ENCODE peak calls at places on chromosomes 2 and 18, in five cellular contexts. Y is mesenchymal stem cell, N is IMR-90, P is H1, U is H9. A is an unnamed sample.

GRCh38 chr2:233928594-233929351 is 11.6 kb downstream of the TRPM8 start:
- DNase-seq in Y (peak; percentile 4), N (peak; percentile 12), P (no peak), U (peak; percentile 48), A (peak; percentile 38)

GRCh38 chr2:11074246-11074820 is 80.9 kb upstream of the SLC66A3 start:
- DNase-seq in Y (no peak), N (no peak), P (no peak), U (no peak), A (no peak)

GRCh38 chr2:64362562-64363026 is 91.4 kb upstream of the LGALSL start:
- DNase-seq in Y (no peak), N (no peak), P (no peak), U (no peak), A (no peak)

GRCh38 chr2:195658541-195658890 is 1.5 kb downstream of the SLC39A10 start:
- DNase-seq in Y (peak; percentile 80), N (peak; percentile 90), P (no peak), U (no peak), A (no peak)

GRCh38 chr2:85862426-85862825 is 26.4 kb downstream of the ST3GAL5 start:
- DNase-seq in Y (no peak), N (peak; percentile 72), P (no peak), U (no peak), A (no peak)

GRCh38 chr2:71746946-71747501 is 293.7 kb downstream of the DYSF start:
- DNase-seq in Y (peak; percentile 53), N (no peak), P (no peak), U (no peak), A (no peak)

GRCh38 chr2:33219850-33220275 is 256.6 kb upstream of the RASGRP3 start:
- DNase-seq in Y (peak; percentile 80), N (peak; percentile 73), P (no peak), U (no peak), A (no peak)

GRCh38 chr2:121748202-121748601 is 7.2 kb upstream of the TSN start:
- DNase-seq in Y (peak; percentile 63), N (peak; percentile 51), P (no peak), U (peak; percentile 57), A (no peak)

GRCh38 chr2:233439191-233439590 is 84.9 kb downstream of the DGKD start:
- DNase-seq in Y (no peak), N (no peak), P (no peak), U (no peak), A (no peak)

GRCh38 chr2:100643906-100644501 is 81.2 kb downstream of the PDCL3 start:
- DNase-seq in Y (no peak), N (no peak), P (no peak), U (no peak), A (no peak)

GRCh38 chr18:46034230-46034629 is 37.8 kb downstream of the PSTPIP2 start:
- DNase-seq in Y (peak; percentile 53), N (peak; percentile 38), P (no peak), U (no peak), A (no peak)

GRCh38 chr2:101253713-101254085 is 1.0 kb downstream of the CNOT11 start:
- DNase-seq in Y (peak; percentile 24), N (peak; percentile 2), P (no peak), U (no peak), A (no peak)

GRCh38 chr2:25377822-25378421 is 36.2 kb upstream of the DNMT3A start:
- DNase-seq in Y (no peak), N (no peak), P (no peak), U (peak; percentile 30), A (no peak)

GRCh38 chr2:38039111-38039510 is 36.8 kb downstream of the CYP1B1 start:
- DNase-seq in Y (peak; percentile 19), N (peak; percentile 19), P (no peak), U (no peak), A (no peak)

GRCh38 chr2:190862067-190862466 is 18.6 kb upstream of the GLS start:
- DNase-seq in Y (no peak), N (no peak), P (no peak), U (no peak), A (no peak)
- H3K27ac ChIP-seq in Y (peak overlapping the region; percentile 100), N (no peak overlapping the region), P (no peak overlapping the region), U (no peak overlapping the region), A (no peak overlapping the region)

GRCh38 chr2:205662389-205662965 is 19.8 kb upstream of the NRP2 start:
- DNase-seq in Y (no peak), N (no peak), P (no peak), U (no peak), A (no peak)
- H4K91ac ChIP-seq in Y (no peak overlapping the region), N (peak overlapping the region; percentile 39), P (no peak overlapping the region), U (no peak overlapping the region), A (no peak overlapping the region)

GRCh38 chr2:178256382-178257053 is 62.2 kb downstream of the OSBPL6 start:
- DNase-seq in Y (no peak), N (peak; percentile 28), P (no peak), U (no peak), A (no peak)
- H3K27ac ChIP-seq in Y (no peak overlapping the region), N (no peak overlapping the region), P (no peak overlapping the region), U (no peak overlapping the region), A (peak overlapping the region; percentile 23)

GRCh38 chr18:2853173-2853925 is 6.5 kb downstream of the EMILIN2 start:
- DNase-seq in Y (no peak), N (no peak), P (no peak), U (no peak), A (no peak)
- H4K91ac ChIP-seq in Y (no peak overlapping the region), N (no peak overlapping the region), P (no peak overlapping the region), U (no peak overlapping the region), A (no peak overlapping the region)

GRCh38 chr18:30625961-30626360 is 416.6 kb downstream of the DSC3 start:
- DNase-seq in Y (no peak), N (no peak), P (no peak), U (no peak), A (no peak)
- H3K27ac ChIP-seq in Y (no peak overlapping the region), N (no peak overlapping the region), P (no peak overlapping the region), U (no peak overlapping the region), A (no peak overlapping the region)

GRCh38 chr18:33159151-33159550 is 281.4 kb downstream of the CCDC178 start:
- DNase-seq in Y (no peak), N (no peak), P (no peak), U (no peak), A (no peak)

GRCh38 chr18:33152376-33152775 is 288.1 kb downstream of the CCDC178 start:
- DNase-seq in Y (peak; percentile 38), N (no peak), P (no peak), U (no peak), A (no peak)

GRCh38 chr18:33157893-33158292 is 282.6 kb downstream of the CCDC178 start:
- DNase-seq in Y (no peak), N (no peak), P (no peak), U (no peak), A (no peak)

GRCh38 chr18:33156906-33157470 is 283.5 kb downstream of the CCDC178 start:
- DNase-seq in Y (peak; percentile 28), N (no peak), P (no peak), U (no peak), A (no peak)

DNA sequence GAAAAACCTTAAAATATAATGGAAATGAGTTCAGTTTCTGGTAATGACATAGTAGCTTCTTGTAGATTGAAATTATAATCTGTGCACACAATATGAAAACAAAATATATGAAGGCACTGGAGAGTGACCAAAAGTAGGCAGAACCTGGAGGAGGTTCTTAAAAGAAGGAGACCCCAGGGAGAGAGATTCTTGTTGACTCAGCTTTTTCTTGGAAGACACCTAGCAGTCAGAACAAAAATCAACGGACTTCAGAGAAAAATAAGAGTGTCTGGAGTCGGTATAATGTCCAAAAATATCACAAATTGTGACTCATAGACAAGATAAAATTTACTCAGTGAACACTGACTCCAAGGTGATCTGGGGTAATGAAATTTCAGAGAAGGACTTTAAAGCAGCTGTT is 286.5 kb downstream of the CCDC178 start:
- DNase-seq in Y (no peak), N (no peak), P (no peak), U (no peak), A (no peak)
- H4K91ac ChIP-seq in Y (no peak overlapping the region), N (no peak overlapping the region), P (no peak overlapping the region), U (no peak overlapping the region), A (no peak overlapping the region)

DNA sequence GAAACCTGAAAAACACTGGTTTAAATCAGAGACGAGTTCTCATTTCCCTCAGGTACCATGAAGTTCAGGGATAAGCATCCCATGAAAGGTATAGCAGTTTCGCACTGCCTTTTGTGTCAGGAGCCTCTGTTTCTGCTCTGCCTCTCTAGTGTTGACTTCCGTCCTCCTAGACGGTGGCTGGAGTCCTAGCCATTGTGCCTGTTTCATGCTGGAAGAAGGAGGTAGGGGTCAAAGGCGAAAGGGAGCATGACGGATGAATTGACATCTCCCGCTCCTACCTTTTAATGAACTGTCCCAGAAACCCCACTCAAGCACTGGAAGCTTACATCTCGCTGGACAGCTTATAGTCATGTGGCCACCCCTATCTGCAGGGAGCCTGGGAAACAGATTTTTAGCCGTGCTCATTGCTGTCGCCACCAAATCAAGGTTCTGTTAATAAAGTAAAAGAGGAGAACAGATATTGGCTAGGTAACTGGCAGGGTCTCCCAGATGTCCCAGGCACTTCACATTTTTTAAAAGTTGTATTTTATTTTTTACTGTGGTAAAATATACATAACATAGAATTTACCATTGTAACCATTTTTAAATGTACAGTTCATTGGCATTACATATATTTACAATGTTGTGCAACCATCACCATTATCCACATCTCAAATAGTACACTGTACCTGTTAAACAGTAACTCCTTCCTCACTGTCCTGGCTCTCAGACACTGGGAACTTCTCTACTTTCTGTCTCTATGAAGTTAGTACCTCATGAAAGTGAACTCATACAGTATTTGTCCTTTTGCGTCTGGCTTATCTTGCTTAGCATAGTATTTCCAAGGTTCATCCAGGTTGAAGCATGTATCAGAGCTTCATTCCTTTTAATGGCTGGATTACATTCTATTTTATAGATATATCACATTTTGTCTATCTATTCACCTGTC is 55.0 kb upstream of the CTLA4 start:
- DNase-seq in Y (no peak), N (no peak), P (no peak), U (no peak), A (no peak)
- H3K27ac ChIP-seq in Y (peak overlapping the region; percentile 34), N (no peak overlapping the region), P (no peak overlapping the region), U (no peak overlapping the region), A (no peak overlapping the region)

DNA sequence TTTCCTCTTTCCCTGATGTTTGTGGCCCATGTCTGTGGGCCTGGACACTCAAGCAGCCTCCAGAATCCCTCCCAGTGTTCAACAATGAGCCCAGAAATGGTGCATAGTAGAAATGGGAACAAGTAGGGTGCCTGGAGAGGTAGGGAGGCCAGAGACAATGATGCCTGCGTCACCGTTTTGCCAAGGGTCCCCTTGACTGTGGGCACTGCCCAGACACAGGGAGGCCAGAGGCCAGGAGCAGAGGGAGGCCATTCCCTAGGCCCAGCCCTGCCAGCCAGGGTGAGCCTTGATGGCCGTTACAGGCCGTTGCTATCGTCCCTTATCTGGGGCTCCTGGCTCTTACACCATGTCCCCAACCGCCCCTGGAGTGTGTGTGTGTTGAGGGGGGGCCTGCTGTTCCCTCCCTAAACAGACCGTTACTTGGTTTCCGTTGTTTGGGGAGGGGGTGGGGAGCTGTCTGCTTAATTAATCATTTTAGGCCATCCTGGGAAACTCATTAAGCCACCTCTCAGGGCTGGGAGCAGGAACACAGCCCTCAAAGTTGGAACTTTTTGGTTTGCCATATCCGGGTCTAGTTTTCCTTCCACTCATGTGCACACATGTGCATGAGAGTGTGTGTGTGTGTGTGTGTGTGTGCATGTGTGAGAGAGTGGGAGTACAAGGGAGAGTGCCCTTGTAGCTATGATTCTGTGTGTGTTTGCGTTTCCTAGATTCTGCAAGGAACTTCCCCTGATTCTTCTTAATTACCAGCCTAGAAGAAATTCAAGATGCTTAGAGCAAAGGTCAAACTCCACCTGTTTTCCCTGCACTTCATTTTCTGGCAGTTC is 135.2 kb upstream of the HAAO start:
- DNase-seq in Y (no peak), N (peak; percentile 31), P (no peak), U (no peak), A (no peak)
- H4K91ac ChIP-seq in Y (peak overlapping the region; percentile 45), N (peak overlapping the region; percentile 61), P (peak overlapping the region; percentile 61), U (no peak overlapping the region), A (no peak overlapping the region)